ENCODE peak calls at places on chromosomes 5 and 9, in four cellular contexts. One of them, this sample, is unnamed.

GRCh38 chr9:20570086-20570485 is 52.2 kb downstream of the MLLT3 start:
- DNase-seq in GM12891: no peak
- DNase-seq in HepG2: no peak
- DNase-seq in K562: no peak
- DNase-seq in this sample: no peak

GRCh38 chr9:111870774-111871542 is 25.7 kb upstream of the UGCG start:
- DNase-seq in K562: no peak
- DNase-seq in GM12891: no peak
- DNase-seq in HepG2: no peak
- DNase-seq in this sample: no peak

GRCh38 chr9:123081824-123082223 is 48.4 kb downstream of the GPR21 start:
- DNase-seq in HepG2: peak
- DNase-seq in GM12891: no peak
- DNase-seq in K562: peak
- DNase-seq in this sample: no peak

GRCh38 chr5:170499621-170500020 is 4.2 kb upstream of the KCNIP1 start:
- DNase-seq in GM12891: no peak
- DNase-seq in K562: no peak
- DNase-seq in HepG2: no peak
- DNase-seq in this sample: no peak

GRCh38 chr9:86734762-86735161 is 212.5 kb downstream of the GAS1 start:
- DNase-seq in K562: no peak
- DNase-seq in HepG2: no peak
- DNase-seq in GM12891: no peak
- DNase-seq in this sample: no peak

GRCh38 chr9:27765931-27766835 is 192.9 kb upstream of the C9orf72 start:
- DNase-seq in GM12891: no peak
- DNase-seq in K562: no peak
- DNase-seq in HepG2: no peak
- DNase-seq in this sample: no peak

GRCh38 chr5:77632526-77633268 is 5.8 kb downstream of the OTP start:
- DNase-seq in HepG2: no peak
- DNase-seq in K562: no peak
- DNase-seq in GM12891: no peak
- DNase-seq in this sample: no peak

GRCh38 chr9:75169623-75170022 is 81.3 kb downstream of the OSTF1 start:
- DNase-seq in GM12891: no peak
- DNase-seq in HepG2: no peak
- DNase-seq in K562: no peak
- DNase-seq in this sample: no peak

GRCh38 chr9:31390352-31391025 is 994.0 kb upstream of the ACO1 start:
- DNase-seq in GM12891: no peak
- DNase-seq in K562: no peak
- DNase-seq in HepG2: no peak
- DNase-seq in this sample: no peak

DNA sequence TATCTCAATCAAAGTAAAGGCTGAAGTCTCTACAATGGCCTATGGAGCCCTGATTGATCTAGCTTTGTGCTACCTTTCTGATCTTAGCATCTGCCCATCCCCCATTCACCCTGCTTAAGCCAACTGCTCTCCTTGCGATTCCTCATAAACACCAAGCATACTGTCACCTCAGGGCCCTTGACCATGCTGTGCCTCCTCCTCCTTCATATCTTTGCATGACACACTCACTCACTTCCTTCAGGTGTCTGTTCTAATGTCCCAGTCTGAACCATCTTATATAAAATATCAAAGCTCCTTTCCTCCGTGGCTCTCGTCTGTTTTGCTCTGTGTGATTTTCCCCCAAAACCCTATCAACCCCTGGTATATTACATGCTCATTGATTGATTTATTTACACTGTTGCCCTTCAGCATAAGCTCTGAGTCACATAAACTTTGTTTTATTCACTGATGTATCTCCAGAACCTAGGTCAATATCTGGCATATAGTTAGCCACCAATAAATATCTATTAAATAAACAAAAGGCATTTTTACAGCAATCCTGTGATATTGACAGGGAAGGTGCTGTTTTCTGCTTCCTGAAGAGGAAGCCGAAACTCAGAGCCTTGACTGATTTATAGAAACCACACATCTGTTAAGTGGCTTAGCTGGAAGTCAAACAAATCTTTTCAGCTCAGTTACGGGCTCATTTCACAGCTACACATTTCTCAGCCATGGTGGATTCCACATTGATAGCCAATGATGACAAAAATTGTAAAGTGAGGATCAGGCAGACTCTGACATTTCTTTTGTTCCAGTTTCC is 103.6 kb downstream of the BOD1 start:
- DNase-seq in HepG2: no peak
- DNase-seq in GM12891: no peak
- DNase-seq in K562: no peak
- DNase-seq in this sample: no peak
- TF ChIP-seq POLR2A in HepG2: no peak
- TF ChIP-seq POLR2A in GM12891: no peak
- TF ChIP-seq POLR2A in K562: no peak
- TF ChIP-seq POLR2A in this sample: no peak

DNA sequence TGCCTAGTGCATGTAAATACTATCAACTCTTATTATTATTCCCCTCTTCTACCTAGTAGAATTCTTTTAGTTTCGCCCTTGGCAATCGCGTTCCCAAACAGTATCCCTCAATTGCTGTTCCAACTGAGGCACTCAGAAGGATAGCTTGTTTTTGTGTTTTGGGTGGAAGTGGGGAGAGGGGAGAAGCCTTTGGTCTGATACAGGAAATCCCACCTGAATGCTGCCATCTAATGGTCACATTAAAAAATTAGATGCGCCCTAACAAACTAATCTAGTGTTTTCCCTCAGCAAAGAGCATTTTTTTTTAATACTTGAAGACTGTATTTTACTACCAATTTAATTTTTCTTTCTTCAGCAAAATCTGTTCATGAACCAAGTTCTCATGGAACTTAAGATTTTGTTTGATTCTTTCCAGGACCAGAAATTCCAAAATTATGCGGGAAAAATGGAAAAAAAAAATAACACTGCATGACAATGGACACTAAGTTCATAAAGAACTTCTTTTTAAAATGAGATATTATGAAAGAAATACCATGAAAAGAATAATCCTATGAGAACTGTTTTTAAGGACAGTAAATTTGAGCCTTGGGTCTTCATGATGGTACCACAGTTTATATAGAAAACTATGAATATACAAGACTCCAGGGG is 22.2 kb upstream of the GLDC start:
- DNase-seq in HepG2: no peak
- DNase-seq in K562: peak
- DNase-seq in GM12891: no peak
- DNase-seq in this sample: no peak
- TF ChIP-seq TAF1 in HepG2: no peak
- TF ChIP-seq TAF1 in K562: no peak
- TF ChIP-seq TAF1 in GM12891: no peak
- TF ChIP-seq TAF1 in this sample: no peak

GRCh38 chr9:101421653-101422065 is 13.9 kb downstream of the ALDOB start:
- DNase-seq in GM12891: no peak
- DNase-seq in HepG2: peak
- DNase-seq in K562: no peak
- DNase-seq in this sample: no peak
- TF ChIP-seq POLR2A in GM12891: no peak
- TF ChIP-seq POLR2A in HepG2: no peak
- TF ChIP-seq POLR2A in K562: no peak
- TF ChIP-seq POLR2A in this sample: no peak

GRCh38 chr9:85009251-85009650 is 339.7 kb downstream of the NTRK2 start:
- DNase-seq in K562: no peak
- DNase-seq in GM12891: no peak
- DNase-seq in HepG2: no peak
- DNase-seq in this sample: no peak

GRCh38 chr9:85008215-85008614 is 338.7 kb downstream of the NTRK2 start:
- DNase-seq in HepG2: no peak
- DNase-seq in GM12891: no peak
- DNase-seq in K562: no peak
- DNase-seq in this sample: no peak

GRCh38 chr9:85004818-85005413 is 335.4 kb downstream of the NTRK2 start:
- DNase-seq in GM12891: no peak
- DNase-seq in HepG2: no peak
- DNase-seq in K562: no peak
- DNase-seq in this sample: no peak

GRCh38 chr9:85001925-85002324 is 332.4 kb downstream of the NTRK2 start:
- DNase-seq in HepG2: no peak
- DNase-seq in K562: no peak
- DNase-seq in GM12891: no peak
- DNase-seq in this sample: no peak

GRCh38 chr9:85007753-85008152 is 338.2 kb downstream of the NTRK2 start:
- DNase-seq in HepG2: no peak
- DNase-seq in GM12891: no peak
- DNase-seq in K562: no peak
- DNase-seq in this sample: no peak
- TF ChIP-seq TAF1 in HepG2: no peak
- TF ChIP-seq TAF1 in GM12891: no peak
- TF ChIP-seq TAF1 in K562: no peak
- TF ChIP-seq TAF1 in this sample: no peak

DNA sequence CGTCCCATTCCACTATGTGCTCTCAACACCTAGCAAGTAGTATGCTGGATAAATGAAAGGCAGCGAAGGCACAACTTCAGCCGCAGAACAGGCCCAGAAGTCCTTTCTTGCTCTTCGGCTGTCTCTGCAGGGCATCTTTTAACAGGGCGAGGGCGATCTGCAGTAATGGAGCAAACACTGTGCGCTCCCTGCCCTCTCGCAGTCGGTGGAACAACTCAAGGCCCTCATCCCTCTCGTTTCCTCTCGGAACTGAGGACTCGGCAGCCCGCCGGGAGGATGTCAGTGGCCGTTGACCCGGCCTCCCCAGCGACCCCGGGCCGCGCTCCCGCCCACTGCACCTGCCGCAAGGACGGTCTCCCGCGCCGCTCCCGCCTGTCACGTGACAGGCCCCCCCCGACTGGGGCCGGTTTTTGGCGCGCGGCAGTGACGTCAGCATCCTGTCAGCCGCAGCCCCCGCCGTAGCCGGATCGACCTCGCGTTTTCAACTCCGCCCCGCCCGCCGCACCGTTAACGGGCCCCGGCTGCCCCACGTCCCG is 1.1 kb downstream of the ZNF367 start:
- DNase-seq in K562: peak
- DNase-seq in HepG2: peak
- DNase-seq in GM12891: peak
- DNase-seq in this sample: peak
- TF ChIP-seq POLR2A in K562: peak
- TF ChIP-seq POLR2A in HepG2: peak
- TF ChIP-seq POLR2A in GM12891: peak
- TF ChIP-seq POLR2A in this sample: peak

GRCh38 chr5:59276886-59277514 is 616.5 kb downstream of the PDE4D start:
- DNase-seq in HepG2: no peak
- DNase-seq in GM12891: no peak
- DNase-seq in K562: no peak
- DNase-seq in this sample: no peak

GRCh38 chr5:59275537-59276276 is 617.8 kb downstream of the PDE4D start:
- DNase-seq in K562: no peak
- DNase-seq in GM12891: no peak
- DNase-seq in HepG2: no peak
- DNase-seq in this sample: no peak

GRCh38 chr5:59275170-59275536 is 618.4 kb downstream of the PDE4D start:
- DNase-seq in K562: no peak
- DNase-seq in GM12891: no peak
- DNase-seq in HepG2: no peak
- DNase-seq in this sample: no peak

GRCh38 chr5:59276277-59276647 is 617.3 kb downstream of the PDE4D start:
- DNase-seq in GM12891: no peak
- DNase-seq in HepG2: no peak
- DNase-seq in K562: no peak
- DNase-seq in this sample: no peak

DNA sequence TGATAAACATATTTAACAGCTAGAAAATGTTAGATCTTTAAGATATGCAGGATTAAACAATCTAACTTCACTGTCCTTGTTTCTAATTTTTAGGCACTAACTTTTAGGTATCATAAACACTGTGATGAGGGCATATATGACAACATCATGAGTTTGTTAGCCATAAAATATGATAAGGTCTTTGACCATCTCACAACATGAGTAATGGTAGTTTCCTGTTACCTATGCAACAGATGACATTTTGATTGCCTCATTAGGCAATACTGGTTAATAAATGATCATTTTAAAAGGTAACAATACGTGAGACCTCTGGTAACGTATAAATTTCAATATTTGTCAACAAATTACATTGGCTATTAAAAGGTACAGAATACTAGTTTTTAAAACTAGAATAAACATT is 613.5 kb downstream of the PDE4D start:
- DNase-seq in GM12891: no peak
- DNase-seq in K562: no peak
- DNase-seq in HepG2: no peak
- DNase-seq in this sample: no peak
- TF ChIP-seq TAF1 in GM12891: no peak
- TF ChIP-seq TAF1 in K562: no peak
- TF ChIP-seq TAF1 in HepG2: no peak
- TF ChIP-seq TAF1 in this sample: no peak

This sample was measured in GM12892.